ENCODE peak calls at places on chromosomes 5 and 9, in nine cellular contexts. One of them, this sample, is unnamed.

GRCh38 chr5:34410411-34411139 is 245.6 kb upstream of the RAI14 start:
- DNase-seq in IMR-90: no peak
- DNase-seq in ovary: no peak
- DNase-seq in tibial nerve: no peak
- DNase-seq in spleen: no peak
- DNase-seq in lower leg skin: no peak
- DNase-seq in A549: no peak
- DNase-seq in uterus: no peak
- DNase-seq in H1: peak
- DNase-seq in this sample: no peak

GRCh38 chr5:98308960-98309359 is 464.5 kb upstream of the RGMB start:
- DNase-seq in IMR-90: peak
- DNase-seq in ovary: no peak
- DNase-seq in tibial nerve: no peak
- DNase-seq in spleen: no peak
- DNase-seq in lower leg skin: no peak
- DNase-seq in A549: no peak
- DNase-seq in uterus: no peak
- DNase-seq in H1: no peak
- DNase-seq in this sample: no peak

GRCh38 chr9:8845808-8846207 is 1046.2 kb upstream of the DMAC1 start:
- DNase-seq in IMR-90: no peak
- DNase-seq in ovary: no peak
- DNase-seq in tibial nerve: no peak
- DNase-seq in spleen: no peak
- DNase-seq in lower leg skin: no peak
- DNase-seq in A549: no peak
- DNase-seq in uterus: no peak
- DNase-seq in H1: no peak
- DNase-seq in this sample: no peak

GRCh38 chr5:16179936-16180788 is 571 bp upstream of the MARCHF11 start:
- DNase-seq in IMR-90: no peak
- DNase-seq in ovary: peak
- DNase-seq in tibial nerve: no peak
- DNase-seq in spleen: no peak
- DNase-seq in lower leg skin: no peak
- DNase-seq in A549: no peak
- DNase-seq in uterus: no peak
- DNase-seq in H1: no peak
- DNase-seq in this sample: no peak

GRCh38 chr5:88680253-88681132 is 202.5 kb downstream of the MEF2C start:
- DNase-seq in IMR-90: peak
- DNase-seq in ovary: peak
- DNase-seq in tibial nerve: peak
- DNase-seq in spleen: peak
- DNase-seq in lower leg skin: peak
- DNase-seq in A549: peak
- DNase-seq in uterus: peak
- DNase-seq in H1: no peak
- DNase-seq in this sample: peak

GRCh38 chr9:83744206-83744605 is 36.4 kb upstream of the UBQLN1 start:
- DNase-seq in IMR-90: no peak
- DNase-seq in ovary: no peak
- DNase-seq in tibial nerve: no peak
- DNase-seq in spleen: no peak
- DNase-seq in lower leg skin: no peak
- DNase-seq in A549: no peak
- DNase-seq in uterus: no peak
- DNase-seq in H1: no peak
- DNase-seq in this sample: no peak

GRCh38 chr5:180283026-180283615 is 8.8 kb downstream of the MAPK9 start:
- DNase-seq in IMR-90: peak
- DNase-seq in ovary: no peak
- DNase-seq in tibial nerve: no peak
- DNase-seq in spleen: no peak
- DNase-seq in lower leg skin: no peak
- DNase-seq in A549: no peak
- DNase-seq in uterus: no peak
- DNase-seq in H1: no peak
- DNase-seq in this sample: no peak

GRCh38 chr9:78239506-78239905 is 3.6 kb downstream of the CEP78 start:
- DNase-seq in IMR-90: no peak
- DNase-seq in ovary: no peak
- DNase-seq in tibial nerve: no peak
- DNase-seq in spleen: no peak
- DNase-seq in lower leg skin: no peak
- DNase-seq in A549: peak
- DNase-seq in uterus: no peak
- DNase-seq in H1: no peak
- DNase-seq in this sample: no peak

GRCh38 chr9:91495450-91495849 is 71.8 kb upstream of the NFIL3 start:
- DNase-seq in IMR-90: peak
- DNase-seq in ovary: no peak
- DNase-seq in tibial nerve: no peak
- DNase-seq in spleen: no peak
- DNase-seq in lower leg skin: no peak
- DNase-seq in A549: no peak
- DNase-seq in uterus: no peak
- DNase-seq in H1: no peak
- DNase-seq in this sample: no peak

GRCh38 chr9:72529531-72529930 is 8.1 kb downstream of the TMC1 start:
- DNase-seq in IMR-90: no peak
- DNase-seq in ovary: no peak
- DNase-seq in tibial nerve: no peak
- DNase-seq in spleen: no peak
- DNase-seq in lower leg skin: no peak
- DNase-seq in A549: no peak
- DNase-seq in uterus: no peak
- DNase-seq in H1: no peak
- DNase-seq in this sample: no peak

GRCh38 chr5:1479581-1480188 is 34.4 kb upstream of the SLC6A3 start:
- DNase-seq in IMR-90: peak
- DNase-seq in ovary: peak
- DNase-seq in tibial nerve: peak
- DNase-seq in spleen: peak
- DNase-seq in lower leg skin: no peak
- DNase-seq in A549: peak
- DNase-seq in uterus: peak
- DNase-seq in H1: no peak
- DNase-seq in this sample: no peak

GRCh38 chr5:1481266-1481998 is 36.2 kb upstream of the SLC6A3 start:
- DNase-seq in IMR-90: no peak
- DNase-seq in ovary: no peak
- DNase-seq in tibial nerve: no peak
- DNase-seq in spleen: no peak
- DNase-seq in lower leg skin: no peak
- DNase-seq in A549: no peak
- DNase-seq in uterus: no peak
- DNase-seq in H1: no peak
- DNase-seq in this sample: no peak

GRCh38 chr5:1480217-1480616 is 35.0 kb upstream of the SLC6A3 start:
- DNase-seq in IMR-90: no peak
- DNase-seq in ovary: no peak
- DNase-seq in tibial nerve: no peak
- DNase-seq in spleen: peak
- DNase-seq in lower leg skin: no peak
- DNase-seq in A549: peak
- DNase-seq in uterus: no peak
- DNase-seq in H1: no peak
- DNase-seq in this sample: peak

GRCh38 chr5:1481999-1482381 is 36.8 kb upstream of the SLC6A3 start:
- DNase-seq in IMR-90: no peak
- DNase-seq in ovary: no peak
- DNase-seq in tibial nerve: no peak
- DNase-seq in spleen: no peak
- DNase-seq in lower leg skin: no peak
- DNase-seq in A549: no peak
- DNase-seq in uterus: no peak
- DNase-seq in H1: no peak
- DNase-seq in this sample: no peak

DNA sequence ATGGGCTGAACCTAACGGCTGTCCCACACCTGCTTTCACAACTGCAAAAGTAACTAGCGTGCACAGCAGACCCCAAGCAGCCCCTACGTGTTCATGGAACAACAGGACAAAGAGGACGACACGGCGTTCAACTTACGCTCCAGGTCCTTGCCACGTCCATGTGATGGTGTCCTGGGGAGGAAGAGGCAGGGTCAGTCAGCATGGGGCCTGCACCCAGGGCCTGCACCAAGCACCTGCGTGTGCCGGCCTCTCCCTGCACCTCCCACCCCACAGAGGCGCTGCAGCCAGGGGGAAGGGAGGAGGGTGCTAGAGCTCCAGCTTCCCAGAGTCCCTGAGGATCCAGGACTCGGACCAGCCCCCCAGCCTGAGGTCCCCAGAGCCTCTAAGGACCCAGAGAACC is 35.6 kb upstream of the SLC6A3 start:
- DNase-seq in IMR-90: no peak
- DNase-seq in ovary: no peak
- DNase-seq in tibial nerve: no peak
- DNase-seq in spleen: peak
- DNase-seq in lower leg skin: no peak
- DNase-seq in A549: no peak
- DNase-seq in uterus: no peak
- DNase-seq in H1: no peak
- DNase-seq in this sample: peak
- TF ChIP-seq POLR2A in IMR-90: no peak
- TF ChIP-seq POLR2A in ovary: no peak
- TF ChIP-seq POLR2A in tibial nerve: no peak
- TF ChIP-seq POLR2A in spleen: no peak
- TF ChIP-seq POLR2A in lower leg skin: no peak
- TF ChIP-seq POLR2A in A549: no peak
- TF ChIP-seq POLR2A in uterus: no peak
- TF ChIP-seq POLR2A in H1: no peak
- TF ChIP-seq POLR2A in this sample: no peak

GRCh38 chr5:55993628-55994501 is 898 bp downstream of the IL6ST start:
- DNase-seq in IMR-90: no peak
- DNase-seq in ovary: no peak
- DNase-seq in tibial nerve: no peak
- DNase-seq in spleen: no peak
- DNase-seq in lower leg skin: no peak
- DNase-seq in A549: no peak
- DNase-seq in uterus: no peak
- DNase-seq in H1: no peak
- DNase-seq in this sample: no peak

GRCh38 chr5:55997742-55998351 is 3.1 kb upstream of the IL6ST start:
- DNase-seq in IMR-90: peak
- DNase-seq in ovary: no peak
- DNase-seq in tibial nerve: no peak
- DNase-seq in spleen: no peak
- DNase-seq in lower leg skin: no peak
- DNase-seq in A549: no peak
- DNase-seq in uterus: no peak
- DNase-seq in H1: no peak
- DNase-seq in this sample: no peak

GRCh38 chr5:55991768-55992486 is 2.8 kb downstream of the IL6ST start:
- DNase-seq in IMR-90: no peak
- DNase-seq in ovary: no peak
- DNase-seq in tibial nerve: no peak
- DNase-seq in spleen: no peak
- DNase-seq in lower leg skin: no peak
- DNase-seq in A549: no peak
- DNase-seq in uterus: no peak
- DNase-seq in H1: no peak
- DNase-seq in this sample: no peak

GRCh38 chr5:55993013-55993412 is 1.8 kb downstream of the IL6ST start:
- DNase-seq in IMR-90: peak
- DNase-seq in ovary: no peak
- DNase-seq in tibial nerve: peak
- DNase-seq in spleen: no peak
- DNase-seq in lower leg skin: no peak
- DNase-seq in A549: no peak
- DNase-seq in uterus: no peak
- DNase-seq in H1: no peak
- DNase-seq in this sample: no peak

GRCh38 chr5:55994998-55995914 is 493 bp upstream of the IL6ST start:
- DNase-seq in IMR-90: peak
- DNase-seq in ovary: peak
- DNase-seq in tibial nerve: peak
- DNase-seq in spleen: peak
- DNase-seq in lower leg skin: peak
- DNase-seq in A549: peak
- DNase-seq in uterus: peak
- DNase-seq in H1: peak
- DNase-seq in this sample: peak
- TF ChIP-seq POLR2A in IMR-90: peak
- TF ChIP-seq POLR2A in ovary: peak
- TF ChIP-seq POLR2A in tibial nerve: peak
- TF ChIP-seq POLR2A in spleen: no peak
- TF ChIP-seq POLR2A in lower leg skin: no peak
- TF ChIP-seq POLR2A in A549: peak
- TF ChIP-seq POLR2A in uterus: peak
- TF ChIP-seq POLR2A in H1: peak
- TF ChIP-seq POLR2A in this sample: peak

GRCh38 chr9:111036946-111037743 is 1.1 kb downstream of the LPAR1 start:
- DNase-seq in IMR-90: peak
- DNase-seq in ovary: no peak
- DNase-seq in tibial nerve: peak
- DNase-seq in spleen: no peak
- DNase-seq in lower leg skin: no peak
- DNase-seq in A549: no peak
- DNase-seq in uterus: no peak
- DNase-seq in H1: no peak
- DNase-seq in this sample: no peak
- TF ChIP-seq POLR2A in IMR-90: no peak
- TF ChIP-seq POLR2A in ovary: no peak
- TF ChIP-seq POLR2A in tibial nerve: no peak
- TF ChIP-seq POLR2A in spleen: no peak
- TF ChIP-seq POLR2A in lower leg skin: no peak
- TF ChIP-seq POLR2A in A549: no peak
- TF ChIP-seq POLR2A in uterus: no peak
- TF ChIP-seq POLR2A in H1: no peak
- TF ChIP-seq POLR2A in this sample: no peak

DNA sequence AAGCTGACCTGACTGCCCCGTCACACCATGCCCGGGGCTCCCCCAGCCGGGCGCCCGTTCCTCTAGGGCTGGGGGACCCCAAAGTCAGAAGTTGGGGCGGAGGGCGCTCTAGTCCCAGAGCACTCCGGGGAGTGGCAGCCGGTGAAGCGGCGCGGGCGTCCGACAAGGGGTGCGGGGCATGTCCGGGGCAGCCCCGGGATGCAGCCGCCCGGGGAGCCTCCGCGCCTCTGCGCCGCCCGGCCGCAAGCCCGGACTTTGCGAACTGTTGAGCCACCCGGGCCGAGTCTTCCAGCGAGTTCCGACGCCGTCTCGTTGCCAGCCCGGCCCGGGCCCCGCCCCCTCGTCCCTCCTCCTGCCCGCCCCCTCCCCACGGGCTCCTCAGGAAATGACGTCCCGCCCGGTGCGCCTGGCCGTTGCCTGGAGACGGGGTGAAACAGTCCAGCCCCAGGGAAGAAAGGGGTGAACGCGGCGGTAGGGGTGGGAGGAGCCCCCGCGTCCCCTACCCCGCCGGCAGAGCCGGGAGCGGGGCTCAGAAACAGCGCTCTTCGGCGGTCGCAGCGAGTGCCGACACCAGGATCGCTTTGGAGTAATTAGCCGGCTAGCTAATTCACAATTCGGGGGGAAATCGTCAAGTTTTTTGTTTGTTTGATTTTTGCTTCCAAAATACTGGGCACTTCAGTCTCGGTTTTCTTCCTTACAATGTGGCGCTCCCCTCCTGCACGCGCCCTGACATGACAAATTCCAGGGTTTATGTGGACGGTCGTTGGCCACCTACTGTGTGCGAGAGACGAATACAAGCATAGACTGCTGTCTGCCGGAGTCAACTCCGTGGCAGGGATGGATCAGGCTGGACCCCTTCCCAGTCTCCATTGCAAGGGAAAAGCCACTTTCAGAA is at the start of gene WHRN:
- DNase-seq in IMR-90: peak
- DNase-seq in ovary: peak
- DNase-seq in tibial nerve: peak
- DNase-seq in spleen: peak
- DNase-seq in lower leg skin: peak
- DNase-seq in A549: peak
- DNase-seq in uterus: peak
- DNase-seq in H1: peak
- DNase-seq in this sample: peak
- TF ChIP-seq POLR2A in IMR-90: peak
- TF ChIP-seq POLR2A in ovary: peak
- TF ChIP-seq POLR2A in tibial nerve: peak
- TF ChIP-seq POLR2A in spleen: no peak
- TF ChIP-seq POLR2A in lower leg skin: no peak
- TF ChIP-seq POLR2A in A549: peak
- TF ChIP-seq POLR2A in uterus: peak
- TF ChIP-seq POLR2A in H1: peak
- TF ChIP-seq POLR2A in this sample: no peak

This sample was measured in heart left ventricle.